ENCODE peak calls at places on chromosomes 6 and 20, in five cellular contexts. P is cardiac fibroblast, V is natural killer cell, C is astrocyte of the hippocampus, A is AML-193. B is an unnamed sample.

GRCh38 chr20:44765647-44766367 is 20.1 kb downstream of the KCNK15 start:
- DNase-seq in P (peak; percentile 35), V (no peak), C (peak; percentile 63), A (no peak), B (no peak)

GRCh38 chr6:129432738-129433137 is 277.2 kb downstream of the ARHGAP18 start:
- DNase-seq in P (no peak), V (no peak), C (no peak), A (no peak), B (no peak)

GRCh38 chr6:57301755-57302154 is 15.7 kb upstream of the PRIM2 start:
- DNase-seq in P (no peak), V (no peak), C (no peak), A (no peak), B (no peak)

GRCh38 chr6:43204271-43205105 is 22.5 kb downstream of the CUL9 start:
- DNase-seq in P (no peak), V (no peak), C (no peak), A (no peak), B (no peak)

GRCh38 chr6:66429220-66429619 is 722.2 kb upstream of the EYS start:
- DNase-seq in P (peak; percentile 13), V (no peak), C (no peak), A (no peak), B (no peak)

GRCh38 chr20:4673371-4674001 is 48.2 kb upstream of the PRND start:
- DNase-seq in P (no peak), V (no peak), C (no peak), A (no peak), B (no peak)

GRCh38 chr6:89475634-89476033 is 42.7 kb downstream of the ANKRD6 start:
- DNase-seq in P (peak; percentile 13), V (no peak), C (peak; percentile 63), A (no peak), B (no peak)

GRCh38 chr6:31270788-31271640 is 878 bp downstream of the HLA-C start:
- DNase-seq in P (peak; percentile 53), V (peak; percentile 66), C (peak; percentile 35), A (peak; percentile 12), B (peak; percentile 18)

GRCh38 chr6:112085666-112086065 is 1.6 kb downstream of the TUBE1 start:
- DNase-seq in P (peak; percentile 17), V (no peak), C (no peak), A (no peak), B (no peak)

GRCh38 chr6:75207211-75207984 is 1.5 kb upstream of the COL12A1 start:
- DNase-seq in P (peak; percentile 46), V (no peak), C (peak; percentile 32), A (no peak), B (no peak)

GRCh38 chr6:38701551-38701950 is 1.4 kb downstream of the GLO1 start:
- DNase-seq in P (no peak), V (no peak), C (no peak), A (no peak), B (no peak)

GRCh38 chr20:53148764-53149163 is 176.6 kb downstream of the TSHZ2 start:
- DNase-seq in P (no peak), V (no peak), C (peak; percentile 24), A (no peak), B (no peak)

GRCh38 chr20:17943343-17943742 is 25.3 kb downstream of the SNX5 start:
- DNase-seq in P (no peak), V (no peak), C (peak; percentile 71), A (no peak), B (no peak)

GRCh38 chr6:91304506-91304905 is 717.6 kb upstream of the MAP3K7 start:
- DNase-seq in P (no peak), V (no peak), C (no peak), A (no peak), B (peak; percentile 1)

GRCh38 chr6:14423955-14424354 is 306.4 kb downstream of the CD83 start:
- DNase-seq in P (no peak), V (no peak), C (no peak), A (no peak), B (no peak)

GRCh38 chr6:143200035-143200770 is 139.5 kb downstream of the AIG1 start:
- DNase-seq in P (peak; percentile 80), V (no peak), C (no peak), A (no peak), B (no peak)

GRCh38 chr20:52103911-52104545 is 87.6 kb downstream of the ZFP64 start:
- DNase-seq in P (peak; percentile 10), V (no peak), C (peak; percentile 40), A (peak; percentile 79), B (peak; percentile 78)